ENCODE peak calls at places on chromosomes 2 and 18, in eight cellular contexts. B is CD8-positive, alpha-beta T cell; O is tibial nerve; P is BJ; G is transverse colon; X is IMR-90; U is DND-41; J is PC-9. C is an unnamed sample. For H3K36me3, the result is how much of the 10 kb centered on the place peaks cover.

GRCh38 chr18:68060871-68061270 is 544.4 kb upstream of the DSEL start:
- DNase-seq in B (no peak), O (no peak), P (no peak), G (no peak), X (peak), U (no peak), J (no peak), C (no peak)

GRCh38 chr18:8359076-8359475 is 250.2 kb upstream of the RAB12 start:
- DNase-seq in B (no peak), O (no peak), P (no peak), G (no peak), X (no peak), U (no peak), J (no peak), C (no peak)

GRCh38 chr2:43294973-43295603 is 68.7 kb upstream of the ZFP36L2 start:
- DNase-seq in B (no peak), O (no peak), P (no peak), G (no peak), X (no peak), U (no peak), J (peak), C (no peak)

GRCh38 chr2:65070172-65070830 is 14.1 kb downstream of the CEP68 start:
- DNase-seq in B (no peak), O (no peak), P (no peak), G (peak), X (peak), U (no peak), J (no peak), C (no peak)

GRCh38 chr2:197615033-197615652 is 60.2 kb downstream of the RFTN2 start:
- DNase-seq in B (no peak), O (no peak), P (no peak), G (peak), X (no peak), U (no peak), J (peak), C (no peak)

GRCh38 chr2:170162261-170162612 is 15.7 kb upstream of the MYO3B start:
- DNase-seq in B (no peak), O (no peak), P (peak), G (no peak), X (peak), U (no peak), J (peak), C (no peak)

GRCh38 chr2:66494708-66495107 is 59.8 kb downstream of the MEIS1 start:
- DNase-seq in B (no peak), O (peak), P (peak), G (peak), X (peak), U (no peak), J (peak), C (peak)

GRCh38 chr2:121974919-121975654 is 219.6 kb downstream of the TSN start:
- DNase-seq in B (peak), O (peak), P (peak), G (peak), X (peak), U (peak), J (peak), C (peak)

GRCh38 chr2:50720695-50721314 is 311.1 kb downstream of the NRXN1 start:
- DNase-seq in B (no peak), O (no peak), P (no peak), G (no peak), X (peak), U (no peak), J (no peak), C (no peak)

GRCh38 chr2:170587937-170588336 is 127.2 kb upstream of the SP5 start:
- DNase-seq in B (no peak), O (no peak), P (no peak), G (no peak), X (no peak), U (no peak), J (peak), C (no peak)

GRCh38 chr2:9364791-9365497 is 58.4 kb downstream of the ITGB1BP1 start:
- DNase-seq in B (no peak), O (no peak), P (no peak), G (no peak), X (no peak), U (no peak), J (peak), C (no peak)

GRCh38 chr2:1047485-1047884 is 96.8 kb downstream of the SNTG2 start:
- DNase-seq in B (no peak), O (no peak), P (no peak), G (no peak), X (no peak), U (no peak), J (no peak), C (no peak)

GRCh38 chr2:196988599-196988998 is 62.1 kb upstream of the PGAP1 start:
- DNase-seq in B (no peak), O (no peak), P (no peak), G (no peak), X (no peak), U (peak), J (no peak), C (no peak)

GRCh38 chr2:105541189-105542050 is 142.6 kb upstream of the FHL2 start:
- DNase-seq in B (peak), O (no peak), P (no peak), G (no peak), X (no peak), U (no peak), J (peak), C (no peak)

GRCh38 chr2:7377861-7378569 is 460.8 kb downstream of the RNF144A start:
- DNase-seq in B (no peak), O (no peak), P (no peak), G (no peak), X (no peak), U (no peak), J (no peak), C (no peak)

GRCh38 chr18:35345460-35345921 is 1.3 kb upstream of the ZNF24 start:
- DNase-seq in B (no peak), O (no peak), P (no peak), G (no peak), X (no peak), U (no peak), J (no peak), C (no peak)

GRCh38 chr2:172484706-172485105 is 57.3 kb downstream of the ITGA6 start:
- DNase-seq in B (no peak), O (no peak), P (no peak), G (no peak), X (no peak), U (no peak), J (no peak), C (no peak)

GRCh38 chr2:172484253-172484652 is 56.9 kb downstream of the ITGA6 start:
- DNase-seq in B (no peak), O (no peak), P (no peak), G (no peak), X (peak), U (no peak), J (no peak), C (no peak)

GRCh38 chr2:172480301-172481218 is 53.2 kb downstream of the ITGA6 start:
- DNase-seq in B (no peak), O (no peak), P (no peak), G (no peak), X (peak), U (no peak), J (peak), C (no peak)

GRCh38 chr2:172478353-172478752 is 51.0 kb downstream of the ITGA6 start:
- DNase-seq in B (no peak), O (no peak), P (no peak), G (no peak), X (no peak), U (no peak), J (no peak), C (no peak)

DNA sequence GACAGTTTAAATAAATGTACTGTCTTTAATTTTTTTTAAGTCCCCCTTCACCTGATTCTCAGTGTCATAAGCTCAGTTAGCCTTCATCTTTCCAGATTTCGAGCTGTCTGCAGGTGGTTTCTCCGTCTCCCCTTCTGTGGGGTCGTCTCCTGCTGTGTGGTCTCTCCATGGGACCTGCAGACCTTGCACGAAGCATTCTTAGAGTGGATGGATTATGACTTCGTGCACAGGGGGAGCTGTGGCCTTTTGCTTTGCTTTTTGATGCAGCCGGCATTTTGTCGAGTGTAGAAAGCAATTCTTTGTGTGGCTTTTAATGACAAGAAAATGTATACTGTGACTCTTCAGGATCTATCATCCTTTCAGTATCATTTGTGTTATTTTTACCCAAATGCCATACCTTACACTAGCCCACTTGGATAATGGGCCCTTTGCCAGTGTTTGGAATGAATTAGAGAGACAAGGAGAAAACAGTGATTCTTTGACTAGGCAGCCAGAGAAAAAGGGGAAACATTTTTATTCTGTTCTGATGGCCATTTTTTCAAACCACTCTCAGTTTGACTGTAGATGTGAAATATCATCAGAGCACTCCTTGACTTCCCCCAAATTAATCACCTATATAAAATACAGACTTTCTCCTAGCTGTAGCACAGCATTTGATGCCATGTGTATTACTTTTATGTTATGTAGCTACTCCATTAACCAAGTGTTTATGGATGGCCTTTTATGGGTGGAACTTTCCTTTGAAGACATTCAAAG is 54.3 kb downstream of the ITGA6 start:
- DNase-seq in B (no peak), O (no peak), P (no peak), G (no peak), X (no peak), U (no peak), J (no peak), C (no peak)
- H3K36me3 ChIP-seq in B (under half), O (under half), P (under half), G (under half), X (under half), U (under half), J (under half), C (under half)

DNA sequence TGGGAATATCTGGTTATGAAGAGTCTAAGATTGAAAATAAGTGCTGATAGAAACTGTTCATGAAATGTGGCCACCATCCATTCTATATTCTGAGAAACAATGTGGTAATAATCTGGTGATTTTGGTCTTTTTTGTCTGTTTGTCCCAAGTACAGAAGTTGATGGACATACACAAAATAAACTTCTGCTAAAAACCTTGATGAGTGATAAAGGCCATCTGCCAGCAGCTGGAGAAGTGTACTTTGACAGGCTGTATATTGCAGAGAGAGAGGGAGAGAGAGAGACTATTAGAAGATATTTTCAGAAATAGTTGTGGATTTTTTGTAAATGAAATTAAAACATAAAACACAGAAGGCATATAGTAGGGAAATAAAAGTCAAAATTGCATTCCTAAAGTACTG is 96.9 kb upstream of the NABP1 start:
- DNase-seq in B (no peak), O (no peak), P (no peak), G (no peak), X (no peak), U (no peak), J (no peak), C (no peak)
- TF ChIP-seq CTCF in B (no peak), O (no peak), P (no peak), G (no peak), X (no peak), U (no peak), J (no peak), C (no peak)

GRCh38 chr2:230887361-230887760 is 22.6 kb downstream of the ITM2C start:
- DNase-seq in B (no peak), O (no peak), P (no peak), G (no peak), X (no peak), U (no peak), J (no peak), C (no peak)
- H3K4me3 ChIP-seq in B (no peak), O (no peak), P (no peak), G (no peak), X (no peak), U (no peak), J (no peak), C (no peak)

GRCh38 chr2:240129731-240130392 is 6.2 kb downstream of the COPS9 start:
- DNase-seq in B (no peak), O (no peak), P (no peak), G (no peak), X (no peak), U (peak), J (no peak), C (no peak)
- H3K36me3 ChIP-seq in B (under half), O (under half), P (under half), G (under half), X (half or more), U (half or more), J (under half), C (under half)

DNA sequence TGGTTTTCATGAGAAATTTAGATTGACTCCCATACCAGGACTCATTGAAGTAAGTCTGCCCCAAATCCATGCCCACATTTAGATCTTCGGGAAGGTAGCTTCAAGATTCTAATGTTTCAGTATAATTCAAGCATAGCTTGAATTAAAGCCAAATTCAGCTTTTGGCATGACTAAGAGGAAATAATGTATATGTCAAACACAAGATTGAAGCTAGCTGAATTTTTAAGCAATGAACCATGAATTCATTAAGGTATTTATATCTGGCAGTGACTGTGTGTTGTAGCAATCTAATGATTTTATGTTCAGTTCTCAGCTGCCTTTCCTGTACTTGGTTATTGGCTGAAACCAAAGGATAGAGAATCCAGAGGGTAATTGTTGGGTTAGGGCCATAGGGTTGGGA is 118.8 kb upstream of the FN1 start:
- DNase-seq in B (no peak), O (no peak), P (no peak), G (no peak), X (peak), U (no peak), J (peak), C (no peak)
- TF ChIP-seq CTCF in B (no peak), O (no peak), P (no peak), G (no peak), X (no peak), U (no peak), J (no peak), C (no peak)

C was measured in uterus.